ENCODE peak calls at places on chromosomes 12 and 14, in four cellular contexts. S is cardiac muscle cell, A is adrenal gland, J is adipocyte. F is an unnamed sample.

GRCh38 chr14:39374846-39375245 is 57.4 kb downstream of the FBXO33 start:
- DNase-seq in J (peak; percentile 56), A (no peak), S (peak; percentile 53), F (no peak)

GRCh38 chr12:105523164-105524057 is 192.9 kb downstream of the C12orf75 start:
- DNase-seq in J (peak; percentile 98), S (peak; percentile 93), A (peak; percentile 35), F (peak; percentile 74)

GRCh38 chr12:9870311-9870866 is 1.2 kb upstream of the CLEC2B start:
- DNase-seq in J (no peak), S (peak; percentile 31), A (no peak), F (peak; percentile 61)

GRCh38 chr12:115313929-115314328 is 630.0 kb upstream of the TBX3 start:
- DNase-seq in S (no peak), J (peak; percentile 32), A (no peak), F (peak; percentile 55)

GRCh38 chr12:87157791-87158190 is 871.4 kb downstream of the C12orf50 start:
- DNase-seq in S (peak; percentile 97), J (peak; percentile 92), A (no peak), F (peak; percentile 73)

GRCh38 chr12:49867580-49868341 is 24.9 kb upstream of the BCDIN3D start:
- DNase-seq in S (peak; percentile 57), J (no peak), A (no peak), F (no peak)

GRCh38 chr12:100219328-100220109 is 18.9 kb downstream of the ACTR6 start:
- DNase-seq in J (no peak), A (no peak), S (no peak), F (no peak)

GRCh38 chr12:64824500-64825142 is at the start of gene TBC1D30:
- DNase-seq in S (peak; percentile 41), J (peak; percentile 60), A (no peak), F (peak; percentile 44)

GRCh38 chr12:9707864-9708808 is 24.8 kb downstream of the CLECL1 start:
- DNase-seq in A (peak; percentile 66), J (peak; percentile 85), S (peak; percentile 76), F (peak; percentile 8)

GRCh38 chr12:113880993-113881392 is 85.1 kb downstream of the RBM19 start:
- DNase-seq in S (no peak), J (no peak), A (no peak), F (no peak)

GRCh38 chr12:119302334-119303132 is 32.0 kb upstream of the CCDC60 start:
- DNase-seq in J (no peak), A (no peak), S (no peak), F (no peak)

GRCh38 chr14:20711275-20712069 is 22.9 kb downstream of the ANG start:
- DNase-seq in J (no peak), A (no peak), S (peak; percentile 45), F (no peak)

GRCh38 chr14:104694475-104694950 is 5.1 kb downstream of the INF2 start:
- DNase-seq in A (no peak), S (no peak), J (no peak), F (no peak)

GRCh38 chr14:23381871-23382270 is 5.0 kb downstream of the CMTM5 start:
- DNase-seq in S (no peak), J (no peak), A (no peak), F (no peak)

GRCh38 chr12:6067152-6067916 is 57.1 kb downstream of the VWF start:
- DNase-seq in S (peak; percentile 42), J (no peak), A (peak; percentile 49), F (peak; percentile 53)

DNA sequence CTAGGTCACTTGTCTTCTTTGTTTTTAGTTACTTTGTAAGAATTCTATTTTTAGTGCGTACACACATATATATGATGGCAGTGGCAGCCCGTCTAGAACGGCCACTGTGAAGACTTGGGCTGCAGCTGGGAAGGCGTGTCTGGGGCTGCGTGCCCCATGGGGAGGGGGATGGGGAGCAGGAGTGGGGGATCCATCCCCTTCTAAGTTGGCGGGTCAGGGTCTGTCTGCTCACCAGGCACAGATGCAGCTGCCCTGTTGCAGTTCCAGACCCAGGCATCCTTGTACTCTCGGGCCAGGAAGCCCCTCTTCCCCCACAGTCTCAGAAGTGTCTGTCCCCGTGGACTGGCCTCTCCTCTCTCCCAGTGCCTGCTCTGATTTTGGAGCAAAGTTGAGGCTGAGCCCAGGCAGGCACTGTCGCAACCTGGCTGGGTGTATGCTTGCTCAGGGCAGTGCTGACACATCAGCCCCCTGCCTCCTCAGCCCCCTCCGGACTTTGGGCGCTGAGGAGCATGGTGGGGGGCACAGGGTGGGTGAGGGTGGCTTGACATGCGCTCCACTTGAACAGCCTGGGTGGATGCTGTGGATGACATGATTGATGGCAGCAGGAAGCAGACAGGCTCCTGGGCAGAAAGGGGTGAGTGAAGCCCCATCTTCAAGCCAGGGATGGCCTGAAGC is 271.2 kb upstream of the NAV3 start:
- DNase-seq in S (no peak), J (no peak), A (no peak), F (no peak)
- H3K36me3 ChIP-seq in S (no peaks in the 10 kb centered on the region), J (no peaks in the 10 kb centered on the region), A (no peaks in the 10 kb centered on the region), F (no peaks in the 10 kb centered on the region)

GRCh38 chr14:101273091-101273490 is 288.2 kb upstream of the DIO3 start:
- DNase-seq in J (no peak), S (no peak), A (no peak), F (no peak)
- H3K4me3 ChIP-seq in J (no peak overlapping the region), S (no peak overlapping the region), A (no peak overlapping the region), F (no peak overlapping the region)

GRCh38 chr12:42510823-42511222 is 78.7 kb downstream of the PRICKLE1 start:
- DNase-seq in J (no peak), A (no peak), S (no peak), F (no peak)
- H3K9me3 ChIP-seq in J (no peaks in the 10 kb centered on the region), A (no peaks in the 10 kb centered on the region), S (no peaks in the 10 kb centered on the region), F (no peaks in the 10 kb centered on the region)

GRCh38 chr12:131921866-131922769 is 7.0 kb upstream of the PUS1 start:
- DNase-seq in A (peak; percentile 80), S (no peak), J (no peak), F (no peak)
- H3K36me3 ChIP-seq in A (peaks cover 39% of the 10 kb centered on the region), S (peaks cover 5% of the 10 kb centered on the region), J (peaks cover 16% of the 10 kb centered on the region), F (peaks cover 9% of the 10 kb centered on the region)